ENCODE peak calls at places on chromosomes 3 and 15, in four cellular contexts. S is pancreas, P is ovary, C is heart right ventricle. B is an unnamed sample.

GRCh38 chr3:53346514-53346913 is 829 bp downstream of the DCP1A start:
- DNase-seq in S (no peak), P (no peak), C (no peak), B (no peak)

GRCh38 chr3:18264331-18264730 is 160.8 kb downstream of the SATB1 start:
- DNase-seq in S (no peak), P (no peak), C (no peak), B (no peak)

GRCh38 chr3:67739851-67740250 is 85.4 kb upstream of the SUCLG2 start:
- DNase-seq in S (no peak), P (no peak), C (no peak), B (no peak)

GRCh38 chr3:188819939-188820338 is 351.8 kb upstream of the TPRG1 start:
- DNase-seq in S (no peak), P (no peak), C (no peak), B (no peak)

GRCh38 chr3:5229414-5229813 is 41.9 kb downstream of the EDEM1 start:
- DNase-seq in S (no peak), P (no peak), C (no peak), B (no peak)

GRCh38 chr3:58167431-58168351 is 43.1 kb downstream of the DNASE1L3 start:
- DNase-seq in S (peak), P (peak), C (peak), B (peak)

GRCh38 chr3:147613710-147614109 is 204.5 kb downstream of the ZIC1 start:
- DNase-seq in S (no peak), P (no peak), C (no peak), B (no peak)

GRCh38 chr3:174953068-174953467 is 93.9 kb downstream of the NAALADL2 start:
- DNase-seq in S (no peak), P (no peak), C (no peak), B (no peak)

GRCh38 chr3:6719999-6720398 is 140.9 kb upstream of the GRM7 start:
- DNase-seq in S (no peak), P (no peak), C (no peak), B (no peak)

GRCh38 chr3:140424726-140425125 is 253.1 kb upstream of the TRIM42 start:
- DNase-seq in S (no peak), P (no peak), C (no peak), B (no peak)

GRCh38 chr3:69082805-69083204 is 1.9 kb upstream of the ARL6IP5 start:
- DNase-seq in S (no peak), P (no peak), C (no peak), B (no peak)

GRCh38 chr3:64501298-64501906 is 186.4 kb downstream of the ADAMTS9 start:
- DNase-seq in S (no peak), P (no peak), C (no peak), B (no peak)

GRCh38 chr3:165443664-165444063 is 247.5 kb upstream of the SLITRK3 start:
- DNase-seq in S (no peak), P (no peak), C (no peak), B (no peak)

GRCh38 chr3:95810468-95810867 is 1003.9 kb upstream of the EPHA6 start:
- DNase-seq in S (no peak), P (no peak), C (no peak), B (no peak)

GRCh38 chr3:95813261-95813660 is 1001.1 kb upstream of the EPHA6 start:
- DNase-seq in S (no peak), P (no peak), C (no peak), B (no peak)

GRCh38 chr3:95815828-95816227 is 998.6 kb upstream of the EPHA6 start:
- DNase-seq in S (no peak), P (no peak), C (no peak), B (no peak)
- TF ChIP-seq CTCF in S (no peak), P (no peak), C (no peak), B (no peak)

GRCh38 chr3:34569437-34569836 is 771.0 kb downstream of the PDCD6IP start:
- DNase-seq in S (no peak), P (no peak), C (no peak), B (no peak)
- H3K27ac ChIP-seq in S (no peak), P (no peak), C (no peak), B (peak)

GRCh38 chr3:187292186-187292585 is 649 bp upstream of the MASP1 start:
- DNase-seq in S (no peak), P (no peak), C (no peak), B (no peak)
- H3K4me3 ChIP-seq in S (no peak), P (peak), C (peak), B (peak)

GRCh38 chr15:48084759-48085420 is 35.9 kb upstream of the SLC24A5 start:
- DNase-seq in S (no peak), P (no peak), C (no peak), B (no peak)
- TF ChIP-seq CTCF in S (no peak), P (no peak), C (no peak), B (peak)

GRCh38 chr3:129608087-129608935 is 1.8 kb upstream of the PLXND1 start:
- DNase-seq in S (no peak), P (no peak), C (peak), B (no peak)
- H3K27ac ChIP-seq in S (no peak), P (peak), C (peak), B (peak)

DNA sequence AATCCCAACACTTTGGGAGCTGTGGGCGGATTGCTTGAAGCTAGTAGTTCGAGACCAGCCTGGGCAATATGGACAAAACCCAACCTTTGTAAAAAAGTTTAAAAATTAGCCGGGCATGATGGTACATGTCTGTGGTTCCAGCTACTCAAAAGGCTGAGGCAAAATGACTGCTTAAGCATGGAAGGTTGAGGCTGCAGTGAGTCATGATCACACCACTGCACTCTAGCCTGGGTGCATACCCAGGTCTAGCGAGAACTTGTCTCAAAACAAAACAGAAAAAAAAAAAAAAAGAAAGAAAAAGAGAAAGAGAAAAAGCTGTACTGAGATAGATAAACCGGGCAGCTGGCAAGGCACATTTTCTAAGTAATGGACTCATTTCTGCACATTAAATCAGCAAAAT is 10.6 kb downstream of the ARPP19 start:
- DNase-seq in S (no peak), P (no peak), C (no peak), B (no peak)
- H3K4me3 ChIP-seq in S (no peak), P (no peak), C (no peak), B (no peak)

GRCh38 chr3:168094877-168095610 is 680 bp downstream of the GOLIM4 start:
- DNase-seq in S (peak), P (peak), C (peak), B (peak)
- TF ChIP-seq CTCF in S (peak), P (no peak), C (no peak), B (peak)

DNA sequence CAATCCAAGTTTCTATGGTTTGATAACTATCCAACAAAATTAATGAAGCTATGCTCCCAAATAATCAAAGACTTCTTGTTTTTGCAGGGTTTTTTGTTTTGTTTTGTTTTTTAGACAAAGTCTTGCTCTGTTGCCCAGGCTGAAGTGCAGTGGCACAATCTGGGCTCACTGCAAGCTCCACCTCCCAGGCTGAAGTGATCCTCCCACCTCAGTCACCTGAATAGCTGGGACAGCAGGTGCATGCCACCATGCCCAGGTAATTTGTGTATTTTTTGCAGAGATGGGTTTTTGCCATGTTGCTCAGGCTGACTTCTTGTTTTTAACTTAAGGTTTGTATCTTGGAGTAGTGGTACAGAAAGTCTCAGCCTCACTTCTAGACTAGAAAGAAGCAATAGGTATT is 11.0 kb upstream of the GATM start:
- DNase-seq in S (no peak), P (no peak), C (no peak), B (no peak)
- H3K27ac ChIP-seq in S (no peak), P (no peak), C (no peak), B (no peak)

GRCh38 chr3:31878231-31878838 is 102.7 kb downstream of the OSBPL10 start:
- DNase-seq in S (no peak), P (no peak), C (no peak), B (no peak)
- H3K4me3 ChIP-seq in S (no peak), P (no peak), C (no peak), B (no peak)

GRCh38 chr3:9066775-9067174 is 103.5 kb upstream of the RAD18 start:
- DNase-seq in S (no peak), P (no peak), C (no peak), B (no peak)
- TF ChIP-seq CTCF in S (no peak), P (no peak), C (no peak), B (no peak)